ENCODE peak calls at places on chromosomes 7 and 10, in eight cellular contexts. One of them, this sample, is unnamed. For H3K4me1, the result is how much of the 10 kb centered on the place peaks cover.

GRCh38 chr10:71223365-71224058 is 11.1 kb downstream of the UNC5B start:
- DNase-seq in pancreas: peak
- DNase-seq in PC-3: no peak
- DNase-seq in A549: no peak
- DNase-seq in iPS DF 6.9: no peak
- DNase-seq in ascending aorta: no peak
- DNase-seq in IMR-90: no peak
- DNase-seq in neuronal stem cell: no peak
- DNase-seq in this sample: no peak

GRCh38 chr10:98309366-98310355 is 41.7 kb upstream of the LOXL4 start:
- DNase-seq in pancreas: peak
- DNase-seq in PC-3: peak
- DNase-seq in A549: peak
- DNase-seq in iPS DF 6.9: no peak
- DNase-seq in ascending aorta: no peak
- DNase-seq in IMR-90: peak
- DNase-seq in neuronal stem cell: peak
- DNase-seq in this sample: no peak

GRCh38 chr10:88270061-88270808 is 312.9 kb downstream of the RNLS start:
- DNase-seq in pancreas: no peak
- DNase-seq in PC-3: no peak
- DNase-seq in A549: no peak
- DNase-seq in iPS DF 6.9: no peak
- DNase-seq in ascending aorta: no peak
- DNase-seq in IMR-90: no peak
- DNase-seq in neuronal stem cell: no peak
- DNase-seq in this sample: no peak

GRCh38 chr7:24786306-24786705 is 29.0 kb upstream of the GSDME start:
- DNase-seq in pancreas: no peak
- DNase-seq in PC-3: no peak
- DNase-seq in A549: no peak
- DNase-seq in iPS DF 6.9: no peak
- DNase-seq in ascending aorta: no peak
- DNase-seq in IMR-90: no peak
- DNase-seq in neuronal stem cell: no peak
- DNase-seq in this sample: no peak

GRCh38 chr7:128444242-128444641 is 11.4 kb upstream of the HILPDA start:
- DNase-seq in pancreas: no peak
- DNase-seq in PC-3: no peak
- DNase-seq in A549: no peak
- DNase-seq in iPS DF 6.9: no peak
- DNase-seq in ascending aorta: no peak
- DNase-seq in IMR-90: no peak
- DNase-seq in neuronal stem cell: no peak
- DNase-seq in this sample: no peak

GRCh38 chr10:94687625-94688248 is 4.2 kb downstream of the CYP2C18 start:
- DNase-seq in pancreas: no peak
- DNase-seq in PC-3: no peak
- DNase-seq in A549: no peak
- DNase-seq in iPS DF 6.9: no peak
- DNase-seq in ascending aorta: no peak
- DNase-seq in IMR-90: no peak
- DNase-seq in neuronal stem cell: no peak
- DNase-seq in this sample: no peak

GRCh38 chr7:30654296-30655090 is 27.8 kb downstream of the CRHR2 start:
- DNase-seq in pancreas: peak
- DNase-seq in PC-3: no peak
- DNase-seq in A549: no peak
- DNase-seq in iPS DF 6.9: no peak
- DNase-seq in ascending aorta: no peak
- DNase-seq in IMR-90: no peak
- DNase-seq in neuronal stem cell: no peak
- DNase-seq in this sample: no peak

GRCh38 chr10:31359979-31360378 is 41.0 kb downstream of the ZEB1 start:
- DNase-seq in pancreas: no peak
- DNase-seq in PC-3: peak
- DNase-seq in A549: peak
- DNase-seq in iPS DF 6.9: no peak
- DNase-seq in ascending aorta: no peak
- DNase-seq in IMR-90: no peak
- DNase-seq in neuronal stem cell: no peak
- DNase-seq in this sample: no peak

GRCh38 chr10:115727114-115727513 is 545.9 kb downstream of the GFRA1 start:
- DNase-seq in pancreas: no peak
- DNase-seq in PC-3: no peak
- DNase-seq in A549: no peak
- DNase-seq in iPS DF 6.9: no peak
- DNase-seq in ascending aorta: no peak
- DNase-seq in IMR-90: no peak
- DNase-seq in neuronal stem cell: no peak
- DNase-seq in this sample: no peak

GRCh38 chr10:129455625-129456024 is 11.4 kb upstream of the MGMT start:
- DNase-seq in pancreas: no peak
- DNase-seq in PC-3: no peak
- DNase-seq in A549: no peak
- DNase-seq in iPS DF 6.9: no peak
- DNase-seq in ascending aorta: no peak
- DNase-seq in IMR-90: no peak
- DNase-seq in neuronal stem cell: no peak
- DNase-seq in this sample: no peak

GRCh38 chr10:127694580-127695193 is 42.3 kb upstream of the FOXI2 start:
- DNase-seq in pancreas: no peak
- DNase-seq in PC-3: peak
- DNase-seq in A549: peak
- DNase-seq in iPS DF 6.9: peak
- DNase-seq in ascending aorta: no peak
- DNase-seq in IMR-90: no peak
- DNase-seq in neuronal stem cell: peak
- DNase-seq in this sample: no peak

GRCh38 chr10:119377905-119378736 is 164.4 kb downstream of the RGS10 start:
- DNase-seq in pancreas: no peak
- DNase-seq in PC-3: no peak
- DNase-seq in A549: no peak
- DNase-seq in iPS DF 6.9: no peak
- DNase-seq in ascending aorta: no peak
- DNase-seq in IMR-90: no peak
- DNase-seq in neuronal stem cell: no peak
- DNase-seq in this sample: no peak

GRCh38 chr10:70348228-70348850 is 34.1 kb downstream of the LRRC20 start:
- DNase-seq in pancreas: no peak
- DNase-seq in PC-3: peak
- DNase-seq in A549: peak
- DNase-seq in iPS DF 6.9: no peak
- DNase-seq in ascending aorta: no peak
- DNase-seq in IMR-90: no peak
- DNase-seq in neuronal stem cell: no peak
- DNase-seq in this sample: no peak

GRCh38 chr10:22737587-22737986 is 23.2 kb upstream of the PIP4K2A start:
- DNase-seq in pancreas: no peak
- DNase-seq in PC-3: peak
- DNase-seq in A549: no peak
- DNase-seq in iPS DF 6.9: no peak
- DNase-seq in ascending aorta: no peak
- DNase-seq in IMR-90: peak
- DNase-seq in neuronal stem cell: no peak
- DNase-seq in this sample: no peak

GRCh38 chr7:53768191-53768590 is 732.8 kb downstream of the POM121L12 start:
- DNase-seq in pancreas: no peak
- DNase-seq in PC-3: no peak
- DNase-seq in A549: no peak
- DNase-seq in iPS DF 6.9: no peak
- DNase-seq in ascending aorta: no peak
- DNase-seq in IMR-90: no peak
- DNase-seq in neuronal stem cell: no peak
- DNase-seq in this sample: no peak

GRCh38 chr7:23474098-23474828 is 4.0 kb upstream of the IGF2BP3 start:
- DNase-seq in pancreas: peak
- DNase-seq in PC-3: peak
- DNase-seq in A549: peak
- DNase-seq in iPS DF 6.9: peak
- DNase-seq in ascending aorta: no peak
- DNase-seq in IMR-90: peak
- DNase-seq in neuronal stem cell: peak
- DNase-seq in this sample: no peak

DNA sequence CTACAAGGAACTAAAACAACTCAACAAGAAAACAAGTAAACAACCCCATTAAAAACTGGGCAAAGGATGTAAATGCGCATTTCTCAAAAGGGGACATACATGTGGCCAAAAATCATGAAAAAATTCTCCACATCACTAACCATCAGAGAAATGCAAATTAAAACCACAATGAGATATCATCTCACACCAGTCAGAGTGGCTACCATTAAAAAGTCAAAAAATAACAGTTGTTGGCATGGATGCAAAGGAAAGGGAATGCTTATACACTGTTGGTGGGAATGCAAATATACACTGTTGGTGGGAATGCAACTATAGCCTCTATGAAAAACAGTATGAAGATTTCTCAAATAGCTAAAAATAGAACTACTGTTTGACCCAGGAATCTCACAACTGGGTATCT is 60.0 kb upstream of the LANCL2 start:
- DNase-seq in pancreas: no peak
- DNase-seq in PC-3: no peak
- DNase-seq in A549: no peak
- DNase-seq in iPS DF 6.9: no peak
- DNase-seq in ascending aorta: no peak
- DNase-seq in IMR-90: no peak
- DNase-seq in neuronal stem cell: no peak
- DNase-seq in this sample: no peak
- H3K4me1 ChIP-seq in pancreas: under half
- H3K4me1 ChIP-seq in PC-3: under half
- H3K4me1 ChIP-seq in A549: under half
- H3K4me1 ChIP-seq in iPS DF 6.9: under half
- H3K4me1 ChIP-seq in ascending aorta: under half
- H3K4me1 ChIP-seq in IMR-90: under half
- H3K4me1 ChIP-seq in neuronal stem cell: under half
- H3K4me1 ChIP-seq in this sample: under half

GRCh38 chr10:11527700-11528255 is 83.7 kb downstream of the USP6NL start:
- DNase-seq in pancreas: no peak
- DNase-seq in PC-3: no peak
- DNase-seq in A549: no peak
- DNase-seq in iPS DF 6.9: no peak
- DNase-seq in ascending aorta: no peak
- DNase-seq in IMR-90: peak
- DNase-seq in neuronal stem cell: no peak
- DNase-seq in this sample: no peak
- H3K4me3 ChIP-seq in pancreas: no peak
- H3K4me3 ChIP-seq in PC-3: no peak
- H3K4me3 ChIP-seq in A549: no peak
- H3K4me3 ChIP-seq in iPS DF 6.9: no peak
- H3K4me3 ChIP-seq in ascending aorta: no peak
- H3K4me3 ChIP-seq in IMR-90: peak
- H3K4me3 ChIP-seq in neuronal stem cell: no peak
- H3K4me3 ChIP-seq in this sample: peak

DNA sequence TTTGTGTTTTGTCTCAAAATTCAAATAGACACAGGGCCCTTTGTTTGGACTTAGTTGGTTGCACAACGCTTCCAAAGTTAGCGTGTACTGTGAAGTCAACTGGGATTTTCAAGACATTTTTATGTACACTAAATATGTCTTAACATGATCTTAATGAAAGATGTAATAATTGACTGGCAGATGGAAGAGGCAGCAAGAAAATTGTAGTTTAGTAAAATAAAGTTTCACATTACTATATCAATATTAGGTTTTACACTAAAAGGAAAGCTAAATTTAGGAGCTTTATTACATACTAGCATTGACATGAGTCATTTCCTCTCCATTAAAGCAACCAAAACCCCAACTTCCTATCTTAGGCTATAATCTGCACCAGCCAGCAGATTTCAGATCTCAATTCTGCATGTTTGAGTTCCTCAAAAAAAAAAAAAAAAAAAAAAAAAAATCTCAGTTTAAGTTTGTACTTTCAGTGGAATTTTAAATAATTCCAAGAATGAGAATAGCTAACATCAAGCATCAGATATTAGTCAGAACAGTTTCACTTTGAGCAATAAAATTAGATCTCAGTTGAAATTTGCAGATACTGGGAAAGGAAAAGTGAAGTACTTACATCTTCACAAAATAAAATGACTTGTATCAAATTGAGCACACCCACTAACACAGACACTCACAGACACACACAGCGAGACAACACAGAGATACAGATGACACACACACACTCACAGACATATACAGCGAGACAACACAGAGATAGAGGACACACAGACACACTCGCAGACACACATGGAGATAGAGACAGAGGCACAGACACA is 346.6 kb upstream of the KLF6 start:
- DNase-seq in pancreas: no peak
- DNase-seq in PC-3: peak
- DNase-seq in A549: peak
- DNase-seq in iPS DF 6.9: no peak
- DNase-seq in ascending aorta: no peak
- DNase-seq in IMR-90: peak
- DNase-seq in neuronal stem cell: no peak
- DNase-seq in this sample: peak
- H3K27ac ChIP-seq in pancreas: no peak
- H3K27ac ChIP-seq in PC-3: peak
- H3K27ac ChIP-seq in A549: no peak
- H3K27ac ChIP-seq in iPS DF 6.9: no peak
- H3K27ac ChIP-seq in ascending aorta: peak
- H3K27ac ChIP-seq in IMR-90: peak
- H3K27ac ChIP-seq in neuronal stem cell: no peak
- H3K27ac ChIP-seq in this sample: no peak

GRCh38 chr7:40489844-40490602 is 355.2 kb downstream of the SUGCT start:
- DNase-seq in pancreas: no peak
- DNase-seq in PC-3: peak
- DNase-seq in A549: no peak
- DNase-seq in iPS DF 6.9: no peak
- DNase-seq in ascending aorta: no peak
- DNase-seq in IMR-90: no peak
- DNase-seq in neuronal stem cell: no peak
- DNase-seq in this sample: no peak

GRCh38 chr7:40490603-40490924 is 355.8 kb downstream of the SUGCT start:
- DNase-seq in pancreas: no peak
- DNase-seq in PC-3: no peak
- DNase-seq in A549: no peak
- DNase-seq in iPS DF 6.9: no peak
- DNase-seq in ascending aorta: no peak
- DNase-seq in IMR-90: no peak
- DNase-seq in neuronal stem cell: no peak
- DNase-seq in this sample: no peak

GRCh38 chr7:40498933-40499332 is 364.1 kb downstream of the SUGCT start:
- DNase-seq in pancreas: no peak
- DNase-seq in PC-3: no peak
- DNase-seq in A549: no peak
- DNase-seq in iPS DF 6.9: no peak
- DNase-seq in ascending aorta: no peak
- DNase-seq in IMR-90: no peak
- DNase-seq in neuronal stem cell: no peak
- DNase-seq in this sample: no peak

DNA sequence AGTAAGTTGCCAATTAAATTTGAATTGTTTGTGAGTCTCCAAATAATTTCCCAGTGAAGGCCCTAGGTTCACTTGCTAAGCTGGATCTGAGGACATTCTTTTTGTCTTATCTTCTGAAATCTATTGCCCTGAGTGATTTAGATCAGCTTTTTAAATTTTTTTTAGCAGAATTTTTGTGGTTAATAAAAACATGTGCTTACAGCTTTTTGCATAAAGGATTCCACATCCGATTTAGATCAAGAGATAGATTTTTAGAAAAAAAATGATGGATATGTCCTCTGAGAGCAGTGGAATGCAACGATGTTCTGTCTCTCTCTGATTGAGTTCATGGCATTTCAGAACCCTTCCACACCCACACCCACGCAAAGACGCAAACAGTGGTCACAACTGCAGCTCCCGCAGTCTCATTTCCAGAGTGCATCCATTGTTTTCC is 358.8 kb downstream of the SUGCT start:
- DNase-seq in pancreas: no peak
- DNase-seq in PC-3: no peak
- DNase-seq in A549: no peak
- DNase-seq in iPS DF 6.9: no peak
- DNase-seq in ascending aorta: no peak
- DNase-seq in IMR-90: no peak
- DNase-seq in neuronal stem cell: no peak
- DNase-seq in this sample: no peak
- H3K4me1 ChIP-seq in pancreas: under half
- H3K4me1 ChIP-seq in PC-3: under half
- H3K4me1 ChIP-seq in A549: under half
- H3K4me1 ChIP-seq in iPS DF 6.9: under half
- H3K4me1 ChIP-seq in ascending aorta: under half
- H3K4me1 ChIP-seq in IMR-90: under half
- H3K4me1 ChIP-seq in neuronal stem cell: under half
- H3K4me1 ChIP-seq in this sample: under half